ENCODE peak calls at places on chromosomes 3 and 15, in five cellular contexts. One of them, this sample, is unnamed.

GRCh38 chr15:101068961-101069734 is 150.0 kb downstream of the LRRK1 start:
- DNase-seq in putamen: no peak
- DNase-seq in GOT3: no peak
- DNase-seq in T-helper 9 cell: no peak
- DNase-seq in stimulated activated CD4-positive, alpha-beta T cell treated with anti-CD3 and anti-CD28 coated beads, Interleukin-12 subunit alpha, Interleukin-12 subunit beta, amount 100 ng/mL, for 4 hours: no peak
- DNase-seq in this sample: no peak

GRCh38 chr15:27730878-27731277 is 368.2 kb downstream of the OCA2 start:
- DNase-seq in GOT3: no peak
- DNase-seq in stimulated activated CD4-positive, alpha-beta T cell treated with anti-CD3 and anti-CD28 coated beads, Interleukin-12 subunit alpha, Interleukin-12 subunit beta, amount 100 ng/mL, for 4 hours: no peak
- DNase-seq in putamen: no peak
- DNase-seq in T-helper 9 cell: no peak
- DNase-seq in this sample: no peak

GRCh38 chr15:75052972-75053747 is 29.8 kb downstream of the PPCDC start:
- DNase-seq in stimulated activated CD4-positive, alpha-beta T cell treated with anti-CD3 and anti-CD28 coated beads, Interleukin-12 subunit alpha, Interleukin-12 subunit beta, amount 100 ng/mL, for 4 hours: no peak
- DNase-seq in T-helper 9 cell: no peak
- DNase-seq in GOT3: no peak
- DNase-seq in putamen: no peak
- DNase-seq in this sample: no peak

GRCh38 chr15:56244811-56245576 is 1.3 kb upstream of the RFX7 start:
- DNase-seq in T-helper 9 cell: peak
- DNase-seq in GOT3: no peak
- DNase-seq in putamen: no peak
- DNase-seq in stimulated activated CD4-positive, alpha-beta T cell treated with anti-CD3 and anti-CD28 coated beads, Interleukin-12 subunit alpha, Interleukin-12 subunit beta, amount 100 ng/mL, for 4 hours: peak
- DNase-seq in this sample: no peak

GRCh38 chr3:64935995-64936394 is 248.2 kb upstream of the ADAMTS9 start:
- DNase-seq in GOT3: no peak
- DNase-seq in putamen: no peak
- DNase-seq in stimulated activated CD4-positive, alpha-beta T cell treated with anti-CD3 and anti-CD28 coated beads, Interleukin-12 subunit alpha, Interleukin-12 subunit beta, amount 100 ng/mL, for 4 hours: no peak
- DNase-seq in T-helper 9 cell: no peak
- DNase-seq in this sample: no peak

GRCh38 chr3:194142156-194142910 is 6.4 kb downstream of the HES1 start:
- DNase-seq in putamen: no peak
- DNase-seq in stimulated activated CD4-positive, alpha-beta T cell treated with anti-CD3 and anti-CD28 coated beads, Interleukin-12 subunit alpha, Interleukin-12 subunit beta, amount 100 ng/mL, for 4 hours: no peak
- DNase-seq in GOT3: no peak
- DNase-seq in T-helper 9 cell: no peak
- DNase-seq in this sample: no peak

GRCh38 chr3:71166839-71167238 is 416.7 kb downstream of the FOXP1 start:
- DNase-seq in T-helper 9 cell: no peak
- DNase-seq in putamen: no peak
- DNase-seq in GOT3: no peak
- DNase-seq in stimulated activated CD4-positive, alpha-beta T cell treated with anti-CD3 and anti-CD28 coated beads, Interleukin-12 subunit alpha, Interleukin-12 subunit beta, amount 100 ng/mL, for 4 hours: no peak
- DNase-seq in this sample: no peak

GRCh38 chr3:192422998-192423349 is 304.4 kb downstream of the FGF12 start:
- DNase-seq in GOT3: no peak
- DNase-seq in putamen: no peak
- DNase-seq in T-helper 9 cell: no peak
- DNase-seq in stimulated activated CD4-positive, alpha-beta T cell treated with anti-CD3 and anti-CD28 coated beads, Interleukin-12 subunit alpha, Interleukin-12 subunit beta, amount 100 ng/mL, for 4 hours: no peak
- DNase-seq in this sample: no peak

GRCh38 chr3:4234894-4235293 is 68.3 kb upstream of the SETMAR start:
- DNase-seq in putamen: no peak
- DNase-seq in GOT3: no peak
- DNase-seq in stimulated activated CD4-positive, alpha-beta T cell treated with anti-CD3 and anti-CD28 coated beads, Interleukin-12 subunit alpha, Interleukin-12 subunit beta, amount 100 ng/mL, for 4 hours: no peak
- DNase-seq in T-helper 9 cell: no peak
- DNase-seq in this sample: no peak

This sample was measured in naive thymus-derived CD4-positive, alpha-beta T cell.